ENCODE peak calls at places on chromosomes 7 and 10, in five cellular contexts. One of them, this sample, is unnamed.

GRCh38 chr10:69712346-69712745 is 82.3 kb downstream of the FAM241B start:
- DNase-seq in GM20000: no peak
- DNase-seq in fibroblast of mammary gland: no peak
- DNase-seq in stomach: no peak
- DNase-seq in esophagus squamous epithelium: no peak
- DNase-seq in this sample: no peak

GRCh38 chr7:37027557-37028341 is 303.5 kb upstream of the AOAH start:
- DNase-seq in GM20000: no peak
- DNase-seq in fibroblast of mammary gland: no peak
- DNase-seq in stomach: no peak
- DNase-seq in esophagus squamous epithelium: no peak
- DNase-seq in this sample: no peak

GRCh38 chr10:76329891-76330575 is 898.6 kb downstream of the LRMDA start:
- DNase-seq in stomach: no peak
- DNase-seq in GM20000: no peak
- DNase-seq in fibroblast of mammary gland: peak
- DNase-seq in esophagus squamous epithelium: no peak
- DNase-seq in this sample: no peak

GRCh38 chr7:149707448-149707886 is 65.9 kb downstream of the ZNF467 start:
- DNase-seq in fibroblast of mammary gland: peak
- DNase-seq in esophagus squamous epithelium: no peak
- DNase-seq in GM20000: no peak
- DNase-seq in stomach: no peak
- DNase-seq in this sample: no peak

GRCh38 chr10:29099001-29099400 is 189.9 kb upstream of the LYZL1 start:
- DNase-seq in stomach: no peak
- DNase-seq in esophagus squamous epithelium: no peak
- DNase-seq in GM20000: no peak
- DNase-seq in fibroblast of mammary gland: no peak
- DNase-seq in this sample: no peak

GRCh38 chr7:11427686-11428273 is 404.2 kb downstream of the THSD7A start:
- DNase-seq in fibroblast of mammary gland: peak
- DNase-seq in GM20000: peak
- DNase-seq in stomach: no peak
- DNase-seq in esophagus squamous epithelium: no peak
- DNase-seq in this sample: peak

GRCh38 chr7:69283421-69283820 is 314.9 kb upstream of the AUTS2 start:
- DNase-seq in esophagus squamous epithelium: no peak
- DNase-seq in stomach: no peak
- DNase-seq in fibroblast of mammary gland: peak
- DNase-seq in GM20000: no peak
- DNase-seq in this sample: no peak

GRCh38 chr7:80724249-80724871 is 85.9 kb downstream of the CD36 start:
- DNase-seq in esophagus squamous epithelium: no peak
- DNase-seq in fibroblast of mammary gland: peak
- DNase-seq in stomach: no peak
- DNase-seq in GM20000: no peak
- DNase-seq in this sample: no peak

GRCh38 chr7:69739182-69739581 is 140.9 kb downstream of the AUTS2 start:
- DNase-seq in GM20000: peak
- DNase-seq in esophagus squamous epithelium: no peak
- DNase-seq in stomach: no peak
- DNase-seq in fibroblast of mammary gland: peak
- DNase-seq in this sample: peak

GRCh38 chr7:149776305-149776704 is 2.9 kb upstream of the ZNF467 start:
- DNase-seq in fibroblast of mammary gland: no peak
- DNase-seq in GM20000: no peak
- DNase-seq in stomach: peak
- DNase-seq in esophagus squamous epithelium: no peak
- DNase-seq in this sample: no peak

DNA sequence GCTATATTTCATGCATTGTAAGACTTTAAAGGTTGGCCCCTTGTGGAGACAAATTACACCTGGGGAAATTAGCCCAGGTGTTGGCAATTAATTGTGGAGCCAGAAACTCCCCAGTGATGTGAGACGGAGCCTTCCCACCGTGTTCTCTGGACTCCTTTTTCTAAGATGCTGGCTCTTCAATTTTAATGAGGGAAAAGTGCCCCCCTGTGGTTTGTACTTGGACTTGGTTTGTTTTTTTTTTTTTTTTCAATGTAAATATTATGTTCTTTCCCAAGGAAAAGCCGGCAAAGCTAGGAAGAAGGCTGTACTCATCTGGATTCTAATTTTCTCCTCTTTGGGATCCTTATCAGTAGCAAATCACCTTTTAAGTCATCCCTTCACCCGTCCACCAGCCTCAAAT is 20.2 kb upstream of the ST8SIA6 start:
- DNase-seq in GM20000: no peak
- DNase-seq in fibroblast of mammary gland: peak
- DNase-seq in esophagus squamous epithelium: no peak
- DNase-seq in stomach: no peak
- DNase-seq in this sample: no peak
- TF ChIP-seq CTCF in GM20000: no peak
- TF ChIP-seq CTCF in fibroblast of mammary gland: peak
- TF ChIP-seq CTCF in esophagus squamous epithelium: no peak
- TF ChIP-seq CTCF in stomach: no peak
- TF ChIP-seq CTCF in this sample: no peak

GRCh38 chr7:133310232-133310852 is 57.5 kb downstream of the EXOC4 start:
- DNase-seq in esophagus squamous epithelium: no peak
- DNase-seq in fibroblast of mammary gland: no peak
- DNase-seq in GM20000: no peak
- DNase-seq in stomach: peak
- DNase-seq in this sample: no peak
- TF ChIP-seq CTCF in esophagus squamous epithelium: no peak
- TF ChIP-seq CTCF in fibroblast of mammary gland: no peak
- TF ChIP-seq CTCF in GM20000: no peak
- TF ChIP-seq CTCF in stomach: no peak
- TF ChIP-seq CTCF in this sample: no peak

GRCh38 chr10:133039107-133039822 is 48.5 kb upstream of the ADGRA1 start:
- DNase-seq in fibroblast of mammary gland: no peak
- DNase-seq in esophagus squamous epithelium: no peak
- DNase-seq in stomach: no peak
- DNase-seq in GM20000: no peak
- DNase-seq in this sample: no peak
- TF ChIP-seq CTCF in fibroblast of mammary gland: no peak
- TF ChIP-seq CTCF in esophagus squamous epithelium: no peak
- TF ChIP-seq CTCF in stomach: no peak
- TF ChIP-seq CTCF in GM20000: no peak
- TF ChIP-seq CTCF in this sample: no peak

DNA sequence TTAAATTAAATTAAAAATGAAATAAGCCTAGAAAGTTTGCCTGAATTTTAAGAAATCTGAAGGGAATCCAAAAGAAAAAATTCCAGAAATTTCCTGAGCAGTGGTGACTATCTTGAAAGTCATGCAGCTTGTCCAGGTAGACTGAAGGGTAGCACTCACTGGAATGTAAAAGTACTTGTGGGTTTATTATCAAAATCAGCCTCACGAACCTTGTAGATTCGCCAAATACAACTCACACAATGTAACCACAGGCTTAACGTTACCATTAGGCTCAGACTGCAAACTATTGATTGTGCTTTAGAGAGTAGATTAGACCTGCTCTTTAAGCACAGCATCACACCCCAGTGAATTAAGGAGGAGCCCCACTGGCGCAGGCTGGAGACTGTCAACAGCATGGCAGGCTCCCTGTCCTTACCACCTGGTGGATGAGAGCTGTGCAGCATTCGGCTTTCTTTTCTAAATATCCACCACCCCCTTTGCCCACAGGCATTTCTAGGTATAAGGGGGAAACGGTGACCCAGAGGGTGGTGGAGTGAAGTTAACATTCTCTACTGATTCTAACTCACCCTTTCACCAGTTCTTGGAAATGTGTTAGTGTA is 56.7 kb downstream of the GSDME start:
- DNase-seq in stomach: no peak
- DNase-seq in GM20000: no peak
- DNase-seq in esophagus squamous epithelium: no peak
- DNase-seq in fibroblast of mammary gland: no peak
- DNase-seq in this sample: no peak
- TF ChIP-seq CTCF in stomach: no peak
- TF ChIP-seq CTCF in GM20000: no peak
- TF ChIP-seq CTCF in esophagus squamous epithelium: no peak
- TF ChIP-seq CTCF in fibroblast of mammary gland: no peak
- TF ChIP-seq CTCF in this sample: no peak

DNA sequence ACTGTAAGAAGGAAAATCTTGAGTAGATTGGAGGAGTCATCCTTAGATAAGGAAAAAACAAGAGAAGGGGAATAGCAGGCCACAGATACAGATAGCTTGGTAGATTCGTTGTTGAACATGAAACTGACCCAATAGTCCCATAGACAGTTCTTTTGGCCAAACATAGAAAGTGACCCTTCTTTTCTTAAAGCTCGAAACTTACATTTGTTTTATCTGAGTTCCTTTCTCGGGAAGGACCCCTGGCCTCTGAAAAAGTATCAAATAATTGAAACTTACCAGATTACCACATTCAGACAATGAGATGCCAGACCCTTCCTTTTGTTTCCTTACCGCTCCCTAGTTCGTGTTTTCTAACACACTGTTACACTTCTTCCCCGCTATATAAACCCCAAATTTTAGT is 72.9 kb downstream of the ZFAND4 start:
- DNase-seq in esophagus squamous epithelium: no peak
- DNase-seq in fibroblast of mammary gland: no peak
- DNase-seq in stomach: no peak
- DNase-seq in GM20000: no peak
- DNase-seq in this sample: no peak
- TF ChIP-seq CTCF in esophagus squamous epithelium: no peak
- TF ChIP-seq CTCF in fibroblast of mammary gland: no peak
- TF ChIP-seq CTCF in stomach: no peak
- TF ChIP-seq CTCF in GM20000: no peak
- TF ChIP-seq CTCF in this sample: no peak

DNA sequence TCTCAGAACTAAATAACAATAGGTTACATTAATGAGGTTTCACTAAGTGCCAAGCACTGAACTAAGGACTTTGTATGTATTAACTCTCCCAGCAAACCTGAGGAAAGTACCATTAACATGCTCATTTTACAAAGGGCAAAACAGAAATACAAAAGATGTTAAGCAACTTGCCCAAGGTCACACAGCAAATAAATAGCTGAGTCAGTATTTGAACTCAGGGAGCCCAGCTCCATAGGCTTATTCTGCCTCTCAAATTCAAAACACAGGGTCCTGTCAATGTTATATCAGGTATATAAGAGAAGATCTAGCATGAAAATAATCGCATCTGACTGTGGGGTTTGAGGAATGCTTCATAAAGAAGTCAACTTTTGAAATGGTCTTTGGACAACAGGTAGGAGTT is 29.7 kb downstream of the PPP1R3C start:
- DNase-seq in fibroblast of mammary gland: no peak
- DNase-seq in esophagus squamous epithelium: no peak
- DNase-seq in stomach: no peak
- DNase-seq in GM20000: no peak
- DNase-seq in this sample: no peak
- TF ChIP-seq CTCF in fibroblast of mammary gland: no peak
- TF ChIP-seq CTCF in esophagus squamous epithelium: no peak
- TF ChIP-seq CTCF in stomach: no peak
- TF ChIP-seq CTCF in GM20000: no peak
- TF ChIP-seq CTCF in this sample: no peak

GRCh38 chr10:13074562-13075451 is 25.2 kb upstream of the OPTN start:
- DNase-seq in stomach: peak
- DNase-seq in esophagus squamous epithelium: no peak
- DNase-seq in fibroblast of mammary gland: peak
- DNase-seq in GM20000: peak
- DNase-seq in this sample: peak
- TF ChIP-seq CTCF in stomach: peak
- TF ChIP-seq CTCF in esophagus squamous epithelium: peak
- TF ChIP-seq CTCF in fibroblast of mammary gland: peak
- TF ChIP-seq CTCF in GM20000: peak
- TF ChIP-seq CTCF in this sample: peak

DNA sequence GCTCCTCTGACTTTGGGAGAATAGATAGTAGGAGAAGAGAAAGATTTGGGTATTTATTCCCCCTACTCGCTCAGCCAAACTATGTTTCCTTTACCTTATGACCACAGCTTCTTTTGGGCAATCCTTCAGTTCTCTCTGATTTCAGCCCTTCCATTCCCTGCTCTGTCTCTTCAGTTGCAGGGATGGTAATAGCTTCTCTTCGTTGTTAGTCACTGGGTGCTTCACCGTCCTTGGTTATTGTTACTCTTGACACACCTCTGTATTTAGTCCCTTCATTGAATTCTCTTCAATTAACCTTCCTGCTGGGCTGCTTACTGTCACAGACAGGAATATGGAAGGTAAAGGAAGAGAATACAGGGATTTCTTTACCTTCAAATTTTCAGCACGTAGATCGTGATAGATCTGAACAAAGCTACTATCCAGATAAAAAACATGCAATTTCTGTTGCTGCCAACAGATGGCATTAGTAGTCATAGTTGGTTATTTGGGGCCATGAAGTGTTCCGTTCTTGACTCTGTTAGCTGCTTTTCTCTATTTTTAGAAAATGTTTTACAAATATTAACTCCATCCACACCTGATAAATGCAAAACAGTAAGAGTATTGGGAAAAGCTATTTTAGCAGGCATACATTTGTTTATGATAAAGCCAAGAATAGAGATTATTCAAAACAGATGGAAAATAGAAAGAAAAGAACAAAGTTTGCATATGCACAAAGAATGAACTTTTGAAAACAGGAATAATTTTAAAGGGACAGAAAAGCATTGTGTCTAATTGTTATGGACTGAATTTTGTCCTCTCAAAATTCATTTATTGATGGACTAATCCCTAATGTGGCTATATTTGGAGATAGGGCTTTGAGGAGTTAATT is 14.0 kb upstream of the PTTG1IP2 start:
- DNase-seq in esophagus squamous epithelium: no peak
- DNase-seq in stomach: no peak
- DNase-seq in fibroblast of mammary gland: peak
- DNase-seq in GM20000: peak
- DNase-seq in this sample: peak
- TF ChIP-seq CTCF in esophagus squamous epithelium: no peak
- TF ChIP-seq CTCF in stomach: peak
- TF ChIP-seq CTCF in fibroblast of mammary gland: peak
- TF ChIP-seq CTCF in GM20000: peak
- TF ChIP-seq CTCF in this sample: peak

GRCh38 chr7:101974365-101974764 is 156.9 kb downstream of the CUX1 start:
- DNase-seq in stomach: no peak
- DNase-seq in GM20000: no peak
- DNase-seq in fibroblast of mammary gland: no peak
- DNase-seq in esophagus squamous epithelium: no peak
- DNase-seq in this sample: no peak

GRCh38 chr7:101975046-101975445 is 157.6 kb downstream of the CUX1 start:
- DNase-seq in fibroblast of mammary gland: no peak
- DNase-seq in stomach: no peak
- DNase-seq in esophagus squamous epithelium: no peak
- DNase-seq in GM20000: no peak
- DNase-seq in this sample: no peak

GRCh38 chr7:101971457-101971856 is 154.0 kb downstream of the CUX1 start:
- DNase-seq in fibroblast of mammary gland: no peak
- DNase-seq in stomach: no peak
- DNase-seq in esophagus squamous epithelium: no peak
- DNase-seq in GM20000: no peak
- DNase-seq in this sample: no peak

GRCh38 chr7:101972627-101973026 is 155.2 kb downstream of the CUX1 start:
- DNase-seq in fibroblast of mammary gland: no peak
- DNase-seq in GM20000: no peak
- DNase-seq in esophagus squamous epithelium: no peak
- DNase-seq in stomach: no peak
- DNase-seq in this sample: no peak

GRCh38 chr7:101973130-101973529 is 155.7 kb downstream of the CUX1 start:
- DNase-seq in fibroblast of mammary gland: peak
- DNase-seq in stomach: no peak
- DNase-seq in esophagus squamous epithelium: no peak
- DNase-seq in GM20000: no peak
- DNase-seq in this sample: no peak
- TF ChIP-seq CTCF in fibroblast of mammary gland: no peak
- TF ChIP-seq CTCF in stomach: no peak
- TF ChIP-seq CTCF in esophagus squamous epithelium: no peak
- TF ChIP-seq CTCF in GM20000: no peak
- TF ChIP-seq CTCF in this sample: no peak